ENCODE peak calls at places on chromosome 14, in four cellular contexts. A is H1, O is mesendoderm, H is neuronal stem cell. M is an unnamed sample.

GRCh38 chr14:51079085-51079484 is 15.8 kb downstream of the TRIM9 start:
- DNase-seq in A (no peak), O (no peak), H (no peak), M (no peak)

GRCh38 chr14:101185946-101186345 is 282.4 kb upstream of the RTL1 start:
- DNase-seq in A (no peak), O (no peak), H (no peak), M (no peak)

GRCh38 chr14:19878029-19878642 is 3.2 kb downstream of the OR4K2 start:
- DNase-seq in A (no peak), O (peak; percentile 3), H (no peak), M (no peak)

GRCh38 chr14:51889851-51890250 is 29.4 kb downstream of the GNG2 start:
- DNase-seq in A (no peak), O (no peak), H (no peak), M (no peak)

GRCh38 chr14:50225067-50225973 is 6.1 kb downstream of the SOS2 start:
- DNase-seq in A (no peak), O (no peak), H (no peak), M (no peak)

GRCh38 chr14:70882771-70883492 is 24.3 kb upstream of the PCNX1 start:
- DNase-seq in A (no peak), O (no peak), H (no peak), M (no peak)

GRCh38 chr14:20607617-20608016 is 16.4 kb upstream of the RNASE12 start:
- DNase-seq in A (no peak), O (no peak), H (no peak), M (no peak)

GRCh38 chr14:97706814-97707213 is 909.6 kb downstream of the VRK1 start:
- DNase-seq in A (no peak), O (no peak), H (no peak), M (no peak)

GRCh38 chr14:63438065-63438757 is 105.0 kb downstream of the PPP2R5E start:
- DNase-seq in A (no peak), O (peak; percentile 90), H (no peak), M (no peak)

GRCh38 chr14:77248666-77249065 is 22.3 kb downstream of the NGB start:
- DNase-seq in A (no peak), O (no peak), H (no peak), M (no peak)

GRCh38 chr14:63705561-63706070 is 22.2 kb downstream of the SGPP1 start:
- DNase-seq in A (no peak), O (no peak), H (no peak), M (no peak)

GRCh38 chr14:102155150-102155549 is 15.5 kb downstream of the WDR20 start:
- DNase-seq in A (no peak), O (peak; percentile 91), H (peak; percentile 11), M (no peak)

GRCh38 chr14:65251213-65251612 is 148.9 kb upstream of the MAX start:
- DNase-seq in A (no peak), O (no peak), H (no peak), M (no peak)

GRCh38 chr14:37411079-37411735 is 183.8 kb downstream of the FOXA1 start:
- DNase-seq in A (no peak), O (no peak), H (no peak), M (no peak)

GRCh38 chr14:22097072-22097471 is 423.5 kb upstream of the OR4E1 start:
- DNase-seq in A (no peak), O (no peak), H (no peak), M (no peak)
- H3K27ac ChIP-seq in A (no peak overlapping the region), O (no peak overlapping the region), H (no peak overlapping the region), M (no peak overlapping the region)

DNA sequence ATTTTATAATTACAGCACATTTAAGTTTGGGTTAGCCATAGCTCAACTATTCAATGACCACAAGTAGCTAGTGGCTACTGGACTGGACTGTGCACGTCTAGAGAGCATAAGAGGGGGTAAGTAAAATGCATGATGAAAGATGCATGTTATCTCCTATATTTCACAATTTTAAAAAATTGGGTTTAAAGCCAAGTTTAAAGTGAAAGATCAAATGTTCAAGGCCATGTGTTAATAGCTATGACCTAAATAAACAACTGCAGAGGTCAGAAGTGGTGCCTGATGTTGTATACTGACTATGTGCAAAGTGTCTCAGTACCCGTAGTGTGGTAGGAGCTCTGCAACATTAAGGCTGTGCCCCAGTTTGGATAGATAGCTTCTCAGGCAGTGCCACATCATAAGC is 48.2 kb downstream of the BMP4 start:
- DNase-seq in A (no peak), O (no peak), H (no peak), M (no peak)
- H4K8ac ChIP-seq in A (no peak overlapping the region), O (no peak overlapping the region), H (no peak overlapping the region), M (no peak overlapping the region)

DNA sequence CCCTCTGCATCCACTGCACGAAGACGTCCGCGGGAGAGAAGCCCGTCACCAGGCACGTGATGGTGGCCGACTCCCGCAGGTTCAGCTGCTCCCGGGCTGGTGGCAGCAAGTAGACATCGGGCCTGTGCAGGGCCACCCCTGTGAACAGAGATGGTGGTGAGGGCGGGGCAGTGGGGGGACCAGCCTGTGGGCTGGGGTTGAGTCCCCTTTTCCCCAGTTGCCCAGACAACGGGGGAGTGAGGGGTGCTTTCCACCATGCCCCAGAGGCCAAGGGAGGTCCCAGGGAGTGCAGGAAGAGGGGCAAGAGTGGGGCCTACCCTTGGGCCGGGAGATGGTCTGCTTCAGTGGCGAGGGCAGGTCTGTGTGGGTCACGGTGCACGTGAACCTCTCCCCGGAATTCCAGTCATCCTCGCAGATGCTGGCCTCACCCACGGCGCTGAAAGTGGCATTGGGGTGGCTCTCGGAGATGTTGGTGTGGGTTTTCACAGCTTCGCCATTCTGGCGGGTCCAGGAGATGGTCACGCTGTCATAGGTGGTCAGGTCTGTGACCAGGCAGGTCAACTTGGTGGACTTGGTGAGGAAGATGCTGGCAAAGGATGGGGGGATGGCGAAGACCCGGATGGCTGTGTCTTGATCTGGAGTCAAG is 328.3 kb downstream of the TMEM121 start:
- DNase-seq in A (no peak), O (no peak), H (no peak), M (peak; percentile 11)
- H3K27ac ChIP-seq in A (no peak overlapping the region), O (no peak overlapping the region), H (no peak overlapping the region), M (no peak overlapping the region)

GRCh38 chr14:73589128-73589527 is 2.5 kb upstream of the ACOT4 start:
- DNase-seq in A (no peak), O (no peak), H (no peak), M (no peak)

GRCh38 chr14:73594491-73594890 is 2.8 kb downstream of the ACOT4 start:
- DNase-seq in A (no peak), O (no peak), H (no peak), M (no peak)

DNA sequence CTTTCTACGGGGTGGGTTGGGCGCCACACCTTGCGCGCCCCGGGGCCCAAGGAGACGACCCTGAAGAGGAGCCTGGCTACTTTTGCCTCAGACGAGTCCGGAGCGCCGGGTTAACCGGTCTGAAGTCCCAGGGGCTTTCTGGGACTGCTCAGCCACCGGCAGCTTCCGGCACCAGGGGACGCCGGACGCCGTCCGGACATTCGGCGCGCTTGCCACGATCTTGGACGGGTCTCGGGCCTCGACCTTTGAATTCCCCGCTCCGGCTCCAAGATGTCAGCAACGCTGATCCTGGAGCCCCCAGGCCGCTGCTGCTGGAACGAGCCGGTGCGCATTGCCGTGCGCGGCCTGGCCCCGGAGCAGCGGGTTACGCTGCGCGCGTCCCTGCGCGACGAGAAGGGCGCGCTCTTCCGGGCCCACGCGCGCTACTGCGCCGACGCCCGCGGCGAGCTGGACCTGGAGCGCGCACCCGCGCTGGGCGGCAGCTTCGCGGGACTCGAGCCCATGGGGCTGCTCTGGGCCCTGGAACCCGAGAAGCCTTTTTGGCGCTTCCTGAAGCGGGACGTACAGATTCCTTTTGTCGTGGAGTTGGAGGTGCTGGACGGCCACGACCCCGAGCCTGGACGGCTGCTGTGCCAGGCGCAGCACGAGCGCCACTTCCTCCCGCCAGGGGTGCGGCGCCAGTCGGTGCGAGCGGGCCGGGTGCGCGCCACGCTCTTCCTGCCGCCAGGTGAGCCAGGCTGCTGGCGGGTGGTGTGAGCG is at the start of gene ACOT4:
- DNase-seq in A (no peak), O (peak; percentile 27), H (no peak), M (peak; percentile 59)
- H4K8ac ChIP-seq in A (peak within 1 kb of the TSS; percentile 68), O (no peak within 1 kb of the TSS), H (no peak within 1 kb of the TSS), M (no peak within 1 kb of the TSS)

DNA sequence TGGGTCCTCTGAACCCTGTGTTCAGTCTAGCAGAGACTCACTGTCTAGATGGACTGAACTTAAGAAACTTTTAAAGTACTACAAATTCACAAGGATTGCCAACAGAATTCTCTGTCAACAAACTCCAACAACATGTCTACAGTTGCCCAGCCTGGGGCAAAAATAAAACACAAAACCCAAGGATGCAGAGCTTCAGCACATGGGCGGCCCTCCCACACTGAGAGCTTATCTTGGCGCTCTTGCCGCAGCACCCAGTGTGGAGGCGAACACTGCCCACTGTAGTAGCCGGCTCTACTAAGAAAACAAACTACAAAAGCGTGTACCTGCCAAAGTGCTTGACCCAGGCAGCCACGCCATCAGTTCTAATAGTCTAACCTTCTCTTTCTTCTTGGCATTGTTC is 66.7 kb downstream of the PTPN21 start:
- DNase-seq in A (no peak), O (no peak), H (no peak), M (no peak)
- H3K27ac ChIP-seq in A (no peak overlapping the region), O (no peak overlapping the region), H (no peak overlapping the region), M (no peak overlapping the region)

GRCh38 chr14:74409441-74409840 is 16.6 kb downstream of the SYNDIG1L start:
- DNase-seq in A (no peak), O (no peak), H (no peak), M (no peak)
- H4K8ac ChIP-seq in A (no peak overlapping the region), O (no peak overlapping the region), H (no peak overlapping the region), M (no peak overlapping the region)

M was measured in H9.